ENCODE peak calls at places on chromosomes 13 and 19, in eight cellular contexts. F, U, Q, I, T, A, O and C are unnamed samples.

GRCh38 chr19:48354332-48354992 is 9.3 kb downstream of the TMEM143 start:
- DNase-seq in F (no peak), U (peak), Q (no peak), I (no peak), T (peak), A (no peak), O (no peak), C (no peak)

GRCh38 chr13:32125221-32125621 is 93.6 kb downstream of the FRY start:
- DNase-seq in F (no peak), U (no peak), Q (peak), I (no peak), T (peak), A (no peak), O (no peak), C (peak)

GRCh38 chr19:33293255-33294057 is 8.9 kb downstream of the CEBPA start:
- DNase-seq in F (peak), U (peak), Q (peak), I (no peak), T (peak), A (no peak), O (no peak), C (no peak)

GRCh38 chr19:22882797-22883196 is 50.7 kb downstream of the ZNF723 start:
- DNase-seq in F (peak), U (peak), Q (no peak), I (peak), T (peak), A (peak), O (peak), C (no peak)

GRCh38 chr19:47658431-47659383 is 49.8 kb downstream of the BICRA start:
- DNase-seq in F (no peak), U (peak), Q (no peak), I (no peak), T (no peak), A (no peak), O (no peak), C (no peak)

GRCh38 chr13:36571444-36571843 is 102.4 kb upstream of the SERTM1 start:
- DNase-seq in F (peak), U (no peak), Q (no peak), I (no peak), T (no peak), A (no peak), O (no peak), C (no peak)

GRCh38 chr19:19866599-19867248 is 1.0 kb downstream of the ZNF253 start:
- DNase-seq in F (peak), U (no peak), Q (no peak), I (peak), T (no peak), A (no peak), O (peak), C (no peak)

GRCh38 chr19:15299568-15300409 is 32.5 kb downstream of the BRD4 start:
- DNase-seq in F (no peak), U (peak), Q (no peak), I (no peak), T (peak), A (no peak), O (no peak), C (no peak)

GRCh38 chr19:46404884-46405658 is 8.3 kb downstream of the CCDC8 start:
- DNase-seq in F (peak), U (no peak), Q (no peak), I (no peak), T (no peak), A (no peak), O (peak), C (no peak)

GRCh38 chr13:45623516-45624090 is 8.1 kb upstream of the ERICH6B start:
- DNase-seq in F (peak), U (no peak), Q (no peak), I (peak), T (peak), A (peak), O (peak), C (no peak)

GRCh38 chr13:98221234-98221633 is 44.2 kb upstream of the RNF113B start:
- DNase-seq in F (peak), U (no peak), Q (no peak), I (no peak), T (no peak), A (no peak), O (no peak), C (no peak)

GRCh38 chr19:55305491-55305890 is 19.6 kb downstream of the TMEM150B start:
- DNase-seq in F (peak), U (no peak), Q (peak), I (peak), T (no peak), A (peak), O (peak), C (no peak)

GRCh38 chr19:41987141-41987860 is 6.7 kb downstream of the ATP1A3 start:
- DNase-seq in F (no peak), U (no peak), Q (no peak), I (no peak), T (no peak), A (no peak), O (no peak), C (no peak)
- H3K27ac ChIP-seq in F (no peak), U (no peak), Q (no peak), I (no peak), T (no peak), A (no peak), O (no peak), C (no peak)

DNA sequence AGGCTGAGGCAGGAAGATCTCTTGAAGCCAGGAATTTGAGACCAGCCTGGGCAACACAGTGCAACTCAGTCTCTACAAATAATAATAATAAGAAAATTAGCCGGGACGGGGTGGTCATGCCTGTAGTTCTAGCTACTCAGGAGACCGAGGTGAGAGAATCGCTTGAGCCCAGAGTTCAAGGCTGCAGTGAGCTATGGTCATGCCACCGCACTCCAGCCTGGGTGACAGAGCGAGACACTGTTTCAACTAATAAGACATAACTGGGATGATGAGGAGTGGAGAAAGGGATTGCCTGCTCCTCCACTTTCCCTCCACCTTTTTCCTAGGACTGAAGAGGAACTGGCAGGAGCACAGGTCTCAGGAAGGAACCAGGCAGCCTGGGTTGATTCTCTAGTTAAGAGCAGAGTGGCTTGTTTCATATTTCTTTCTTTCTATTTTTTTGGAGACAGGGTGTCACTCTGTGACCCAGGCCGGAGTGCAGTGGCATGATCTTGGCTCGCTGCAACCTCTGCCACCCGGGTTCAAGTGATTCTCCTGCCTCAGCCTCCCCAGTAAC is 4.6 kb upstream of the GPI start:
- DNase-seq in F (no peak), U (no peak), Q (no peak), I (no peak), T (no peak), A (no peak), O (no peak), C (no peak)
- H3K4me3 ChIP-seq in F (no peak), U (no peak), Q (no peak), I (no peak), T (no peak), A (no peak), O (no peak), C (no peak)

DNA sequence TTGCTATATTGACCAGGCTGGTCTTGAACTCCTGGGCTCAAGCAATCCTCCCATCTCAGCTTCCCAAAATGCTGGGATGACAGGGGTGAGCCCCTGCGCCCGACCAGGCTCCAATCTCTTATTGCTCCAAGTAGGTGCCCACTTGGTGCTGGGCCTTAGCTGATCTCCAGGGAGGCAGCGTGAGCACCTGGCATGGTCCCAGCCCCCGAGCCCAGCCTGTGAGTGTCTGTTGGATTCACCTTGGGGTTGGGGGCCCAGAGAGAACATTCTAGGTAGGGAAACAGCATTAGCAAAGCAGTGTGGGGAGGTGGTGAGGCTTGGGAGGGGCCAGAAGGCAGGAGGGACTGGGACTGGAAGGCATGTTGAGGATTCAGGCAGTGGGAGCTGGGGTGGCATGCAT is 45.5 kb downstream of the DNM2 start:
- DNase-seq in F (no peak), U (no peak), Q (no peak), I (no peak), T (no peak), A (no peak), O (no peak), C (no peak)
- H3K27ac ChIP-seq in F (no peak), U (no peak), Q (peak), I (no peak), T (no peak), A (peak), O (no peak), C (no peak)

GRCh38 chr13:33787051-33787591 is 30.8 kb upstream of the RFC3 start:
- DNase-seq in F (peak), U (no peak), Q (no peak), I (peak), T (no peak), A (peak), O (no peak), C (no peak)
- H3K4me3 ChIP-seq in F (no peak), U (no peak), Q (peak), I (peak), T (peak), A (peak), O (no peak), C (peak)

GRCh38 chr19:29667390-29667783 is 2.1 kb downstream of the PLEKHF1 start:
- DNase-seq in F (no peak), U (no peak), Q (peak), I (no peak), T (no peak), A (no peak), O (no peak), C (no peak)

GRCh38 chr19:29667941-29668340 is 2.7 kb downstream of the PLEKHF1 start:
- DNase-seq in F (no peak), U (no peak), Q (peak), I (no peak), T (no peak), A (peak), O (no peak), C (no peak)

GRCh38 chr19:29670255-29670654 is 5.0 kb downstream of the PLEKHF1 start:
- DNase-seq in F (no peak), U (no peak), Q (no peak), I (no peak), T (no peak), A (no peak), O (no peak), C (no peak)

GRCh38 chr19:29666634-29667389 is 1.6 kb downstream of the PLEKHF1 start:
- DNase-seq in F (peak), U (peak), Q (peak), I (no peak), T (peak), A (peak), O (peak), C (peak)

DNA sequence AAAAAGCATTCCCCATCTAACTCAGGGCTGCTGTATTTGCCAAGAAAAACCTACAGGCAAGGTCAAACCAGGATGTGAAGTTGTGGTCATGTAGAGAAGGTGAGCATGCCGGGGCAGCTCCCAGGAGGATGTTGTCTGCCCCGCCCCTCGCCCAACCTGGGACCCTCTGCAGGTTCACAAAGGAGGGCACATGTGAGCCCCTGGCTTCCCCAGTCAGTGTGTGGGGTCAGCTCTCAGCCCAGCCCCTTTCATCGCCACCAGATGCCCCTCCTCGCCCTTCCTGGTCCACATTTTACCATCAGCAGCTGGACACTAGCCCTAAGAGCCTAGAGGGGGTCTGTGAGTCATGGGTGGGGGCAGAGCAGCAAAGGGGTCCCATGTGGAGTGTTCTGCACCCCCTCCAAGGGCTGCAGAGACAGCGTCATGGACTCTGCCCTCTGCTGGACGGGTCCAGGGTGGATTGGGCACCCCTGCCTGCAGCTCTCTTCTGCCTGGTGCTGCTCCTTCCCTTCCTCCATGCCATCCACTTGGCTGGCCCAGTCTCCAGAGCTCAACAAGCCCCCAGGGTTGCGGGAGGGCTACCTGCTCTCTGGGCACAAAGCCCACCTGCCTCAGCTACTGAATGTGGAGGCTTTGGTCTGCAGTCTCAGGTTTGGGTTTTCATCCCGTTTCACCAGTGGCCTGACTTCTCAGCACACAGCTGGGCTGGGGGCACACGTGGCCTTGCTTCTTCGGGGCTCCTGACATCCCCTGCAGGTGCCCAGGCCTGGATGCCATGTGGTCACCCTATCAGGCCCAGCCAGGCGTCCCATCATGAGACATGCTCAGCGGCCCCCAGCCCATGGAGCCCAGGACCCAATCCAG is 3.7 kb downstream of the PLEKHF1 start:
- DNase-seq in F (no peak), U (no peak), Q (peak), I (no peak), T (no peak), A (no peak), O (no peak), C (no peak)
- H3K27ac ChIP-seq in F (no peak), U (no peak), Q (peak), I (no peak), T (no peak), A (peak), O (no peak), C (peak)

DNA sequence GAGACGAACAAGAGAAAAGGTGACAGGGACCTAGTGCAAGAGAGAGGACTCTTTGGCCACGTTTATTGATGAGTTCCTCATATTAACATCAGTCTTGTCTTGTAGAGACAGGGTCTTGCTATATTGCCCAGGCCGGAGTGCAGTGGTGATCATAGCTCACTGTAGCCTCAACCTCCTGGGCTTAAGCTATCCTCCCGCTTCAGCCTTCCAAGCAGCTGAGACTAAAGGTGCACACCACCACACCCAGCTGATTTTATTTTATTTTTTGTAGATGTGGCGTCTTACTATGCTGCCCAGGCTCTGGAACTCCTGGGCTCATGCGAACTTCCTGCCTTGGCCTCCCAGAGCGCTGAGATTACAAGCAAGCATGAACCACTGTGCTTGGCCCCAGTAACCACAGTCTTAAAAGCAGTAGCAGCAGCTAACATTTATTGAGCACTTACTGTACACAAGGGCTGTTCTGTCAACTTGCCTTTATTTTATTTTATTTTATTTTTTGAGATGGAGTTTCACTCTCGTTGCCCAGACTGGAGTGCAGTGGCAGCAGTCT is 1.1 kb upstream of the SH2D3A start:
- DNase-seq in F (no peak), U (no peak), Q (no peak), I (no peak), T (no peak), A (peak), O (no peak), C (no peak)
- H3K4me3 ChIP-seq in F (peak), U (no peak), Q (no peak), I (no peak), T (no peak), A (peak), O (no peak), C (no peak)

DNA sequence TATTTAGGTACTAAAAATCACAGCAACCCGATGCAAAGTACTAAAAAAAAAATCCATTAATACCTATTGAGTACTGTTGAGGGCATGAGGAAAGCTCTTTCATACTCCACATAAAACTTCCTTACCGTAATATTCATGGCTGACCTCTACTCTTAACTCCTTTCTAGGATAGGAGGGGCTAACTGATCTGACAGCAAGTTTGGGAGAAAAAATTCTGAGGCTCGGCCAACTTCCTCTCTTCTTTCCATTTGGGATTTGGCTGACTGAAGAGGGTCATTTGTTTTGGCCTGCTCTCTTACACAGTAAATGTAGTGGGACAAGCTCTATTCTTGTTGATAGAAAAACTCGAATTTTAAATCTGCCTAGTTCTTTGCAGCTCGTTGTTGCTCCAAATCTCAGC is 9.4 kb upstream of the USPL1 start:
- DNase-seq in F (no peak), U (no peak), Q (no peak), I (no peak), T (no peak), A (no peak), O (no peak), C (no peak)
- H3K27ac ChIP-seq in F (no peak), U (no peak), Q (peak), I (no peak), T (no peak), A (peak), O (no peak), C (no peak)

GRCh38 chr13:113412440-113412839 is 40.8 kb downstream of the ADPRHL1 start:
- DNase-seq in F (no peak), U (no peak), Q (no peak), I (no peak), T (no peak), A (no peak), O (no peak), C (no peak)

GRCh38 chr13:113408562-113408961 is 44.6 kb upstream of the GRTP1 start:
- DNase-seq in F (no peak), U (no peak), Q (peak), I (no peak), T (no peak), A (no peak), O (no peak), C (peak)

GRCh38 chr13:113413178-113413897 is 40.0 kb downstream of the ADPRHL1 start:
- DNase-seq in F (no peak), U (no peak), Q (peak), I (no peak), T (no peak), A (no peak), O (no peak), C (peak)

GRCh38 chr13:113411216-113412023 is 41.9 kb downstream of the ADPRHL1 start:
- DNase-seq in F (no peak), U (peak), Q (peak), I (no peak), T (peak), A (no peak), O (peak), C (no peak)

DNA sequence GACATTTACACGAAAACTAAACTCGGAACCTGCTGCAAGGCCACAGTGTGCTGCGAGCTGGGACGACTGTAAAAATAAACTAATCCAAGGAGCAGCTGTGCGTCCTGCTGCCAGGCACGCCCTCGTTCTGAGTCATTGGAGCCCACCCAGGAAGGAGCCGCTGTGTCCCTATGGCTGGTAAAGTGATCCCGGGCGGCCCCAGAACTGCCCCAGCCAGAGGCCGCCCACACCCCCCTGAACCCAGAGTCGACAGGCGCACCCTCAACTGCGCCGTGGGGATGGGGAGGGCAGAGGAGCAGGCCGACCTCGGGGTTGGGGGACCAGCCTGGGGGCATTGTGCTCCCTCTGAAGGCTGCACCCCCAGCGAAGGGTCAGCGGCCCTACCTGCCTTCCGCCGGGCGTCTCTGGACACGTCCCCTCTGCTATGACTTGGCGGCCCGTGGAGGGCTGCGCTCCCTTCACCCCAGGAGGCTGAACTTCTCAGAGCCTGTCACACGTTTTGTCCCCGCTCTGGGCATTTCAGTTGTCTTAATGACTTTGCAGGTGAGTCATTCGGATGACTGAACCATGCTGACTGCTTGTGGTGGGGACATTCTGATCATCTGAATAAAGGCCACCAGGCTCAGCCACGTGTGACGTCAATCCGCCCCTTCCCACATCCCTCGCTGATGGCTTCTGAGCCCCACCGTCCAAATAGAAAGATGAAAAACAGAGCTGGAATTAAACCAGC is 42.7 kb downstream of the ADPRHL1 start:
- DNase-seq in F (peak), U (peak), Q (peak), I (no peak), T (peak), A (no peak), O (no peak), C (peak)
- H3K4me3 ChIP-seq in F (peak), U (peak), Q (peak), I (no peak), T (peak), A (no peak), O (no peak), C (no peak)

GRCh38 chr19:1355974-1356865 is 27.5 kb upstream of the NDUFS7 start:
- DNase-seq in F (peak), U (peak), Q (no peak), I (no peak), T (peak), A (no peak), O (peak), C (no peak)
- H3K27ac ChIP-seq in F (peak), U (no peak), Q (peak), I (peak), T (peak), A (no peak), O (no peak), C (peak)

GRCh38 chr19:3098515-3099346 is 4.6 kb downstream of the GNA11 start:
- DNase-seq in F (no peak), U (no peak), Q (peak), I (no peak), T (peak), A (peak), O (no peak), C (peak)
- H3K4me3 ChIP-seq in F (no peak), U (no peak), Q (peak), I (no peak), T (peak), A (no peak), O (no peak), C (peak)